ENCODE peak calls at places on chromosomes 2 and 18, in five cellular contexts. One of them, this sample, is unnamed.

GRCh38 chr2:19857806-19858205 is 44.0 kb downstream of the TTC32 start:
- DNase-seq in A549: no peak
- DNase-seq in transverse colon: no peak
- DNase-seq in spleen: no peak
- DNase-seq in cardiac muscle cell: no peak
- DNase-seq in this sample: no peak

GRCh38 chr2:82124629-82125028 is 1820.1 kb upstream of the LRRTM1 start:
- DNase-seq in A549: no peak
- DNase-seq in cardiac muscle cell: no peak
- DNase-seq in spleen: no peak
- DNase-seq in transverse colon: no peak
- DNase-seq in this sample: no peak

GRCh38 chr2:173217106-173217840 is 137.4 kb upstream of the CDCA7 start:
- DNase-seq in A549: no peak
- DNase-seq in spleen: no peak
- DNase-seq in transverse colon: no peak
- DNase-seq in cardiac muscle cell: no peak
- DNase-seq in this sample: no peak

GRCh38 chr2:28193552-28194383 is 198.9 kb upstream of the FOSL2 start:
- DNase-seq in transverse colon: no peak
- DNase-seq in A549: no peak
- DNase-seq in cardiac muscle cell: no peak
- DNase-seq in spleen: no peak
- DNase-seq in this sample: peak

GRCh38 chr2:129827251-129827894 is 152.1 kb upstream of the RAB6C start:
- DNase-seq in cardiac muscle cell: peak
- DNase-seq in transverse colon: peak
- DNase-seq in A549: no peak
- DNase-seq in spleen: no peak
- DNase-seq in this sample: no peak

GRCh38 chr2:238928520-238929241 is 80.8 kb downstream of the TWIST2 start:
- DNase-seq in A549: no peak
- DNase-seq in spleen: peak
- DNase-seq in cardiac muscle cell: no peak
- DNase-seq in transverse colon: no peak
- DNase-seq in this sample: no peak

GRCh38 chr2:141331127-141331526 is 799.7 kb downstream of the LRP1B start:
- DNase-seq in transverse colon: no peak
- DNase-seq in A549: peak
- DNase-seq in spleen: no peak
- DNase-seq in cardiac muscle cell: no peak
- DNase-seq in this sample: peak

GRCh38 chr18:48079885-48080284 is 149.4 kb upstream of the SMAD2 start:
- DNase-seq in spleen: peak
- DNase-seq in cardiac muscle cell: no peak
- DNase-seq in transverse colon: no peak
- DNase-seq in A549: no peak
- DNase-seq in this sample: no peak

GRCh38 chr18:30999186-30999585 is 43.4 kb downstream of the DSC3 start:
- DNase-seq in spleen: no peak
- DNase-seq in cardiac muscle cell: no peak
- DNase-seq in transverse colon: no peak
- DNase-seq in A549: no peak
- DNase-seq in this sample: no peak
- TF ChIP-seq CTCF in spleen: no peak
- TF ChIP-seq CTCF in cardiac muscle cell: no peak
- TF ChIP-seq CTCF in transverse colon: no peak
- TF ChIP-seq CTCF in A549: peak
- TF ChIP-seq CTCF in this sample: no peak

GRCh38 chr2:55733335-55733734 is 39.7 kb upstream of the PNPT1 start:
- DNase-seq in cardiac muscle cell: no peak
- DNase-seq in A549: no peak
- DNase-seq in transverse colon: no peak
- DNase-seq in spleen: no peak
- DNase-seq in this sample: no peak

GRCh38 chr2:55734726-55735125 is 41.1 kb upstream of the PNPT1 start:
- DNase-seq in A549: no peak
- DNase-seq in cardiac muscle cell: no peak
- DNase-seq in transverse colon: no peak
- DNase-seq in spleen: no peak
- DNase-seq in this sample: no peak

DNA sequence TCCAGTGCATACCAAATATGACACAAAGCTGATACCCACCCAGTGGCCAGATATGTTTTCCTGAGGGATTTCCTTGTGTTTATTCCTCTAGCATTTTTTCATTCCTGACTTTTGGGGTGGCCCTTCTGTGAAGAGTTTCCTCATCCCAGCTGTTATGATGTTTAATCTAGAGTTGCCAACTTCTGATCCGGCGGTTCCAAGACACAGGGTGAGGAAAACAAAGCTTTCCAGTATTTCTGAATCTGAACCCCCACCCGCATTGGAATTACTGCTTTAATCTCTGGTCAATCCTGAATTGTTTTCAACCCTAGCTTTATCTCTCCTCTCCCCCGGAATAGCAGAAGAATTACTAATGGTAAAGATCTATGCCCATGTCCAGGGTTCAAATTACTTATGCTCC is 39.2 kb upstream of the PNPT1 start:
- DNase-seq in cardiac muscle cell: no peak
- DNase-seq in A549: no peak
- DNase-seq in spleen: no peak
- DNase-seq in transverse colon: no peak
- DNase-seq in this sample: no peak
- H3K4me3 ChIP-seq in cardiac muscle cell: no peak
- H3K4me3 ChIP-seq in A549: no peak
- H3K4me3 ChIP-seq in spleen: no peak
- H3K4me3 ChIP-seq in transverse colon: no peak
- H3K4me3 ChIP-seq in this sample: no peak

GRCh38 chr2:86703704-86704370 is 16.3 kb upstream of the RMND5A start:
- DNase-seq in transverse colon: peak
- DNase-seq in A549: peak
- DNase-seq in cardiac muscle cell: no peak
- DNase-seq in spleen: no peak
- DNase-seq in this sample: peak
- TF ChIP-seq CTCF in transverse colon: peak
- TF ChIP-seq CTCF in A549: no peak
- TF ChIP-seq CTCF in cardiac muscle cell: no peak
- TF ChIP-seq CTCF in spleen: no peak
- TF ChIP-seq CTCF in this sample: no peak

GRCh38 chr2:218291934-218292699 is at the start of gene TMBIM1:
- DNase-seq in A549: peak
- DNase-seq in spleen: peak
- DNase-seq in transverse colon: peak
- DNase-seq in cardiac muscle cell: peak
- DNase-seq in this sample: peak
- H3K4me3 ChIP-seq in A549: peak
- H3K4me3 ChIP-seq in spleen: peak
- H3K4me3 ChIP-seq in transverse colon: peak
- H3K4me3 ChIP-seq in cardiac muscle cell: peak
- H3K4me3 ChIP-seq in this sample: peak

GRCh38 chr18:24023185-24023814 is 8.7 kb downstream of the TTC39C start:
- DNase-seq in cardiac muscle cell: no peak
- DNase-seq in A549: peak
- DNase-seq in spleen: no peak
- DNase-seq in transverse colon: no peak
- DNase-seq in this sample: no peak
- TF ChIP-seq CTCF in cardiac muscle cell: no peak
- TF ChIP-seq CTCF in A549: no peak
- TF ChIP-seq CTCF in spleen: no peak
- TF ChIP-seq CTCF in transverse colon: no peak
- TF ChIP-seq CTCF in this sample: no peak

DNA sequence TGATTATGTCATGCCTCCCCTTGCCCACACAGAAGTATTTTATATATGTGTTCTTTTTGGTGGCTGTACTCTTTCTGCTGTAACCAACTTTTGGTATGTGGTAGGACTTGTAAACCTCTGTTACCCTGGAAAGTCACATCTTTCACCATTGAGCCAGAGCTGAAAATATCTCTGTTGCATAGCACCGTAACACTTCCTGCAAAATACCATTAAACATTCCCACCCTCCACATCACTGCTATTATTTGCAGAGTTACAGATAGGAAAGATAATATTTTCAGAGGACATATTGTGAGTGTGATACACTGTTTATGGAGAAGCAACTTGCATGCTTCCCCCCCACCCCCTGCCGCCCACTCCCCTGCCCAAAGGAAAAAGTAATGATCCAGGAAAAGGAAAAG is 44.8 kb downstream of the CAB39 start:
- DNase-seq in cardiac muscle cell: no peak
- DNase-seq in A549: no peak
- DNase-seq in spleen: no peak
- DNase-seq in transverse colon: no peak
- DNase-seq in this sample: peak
- H3K4me3 ChIP-seq in cardiac muscle cell: no peak
- H3K4me3 ChIP-seq in A549: no peak
- H3K4me3 ChIP-seq in spleen: no peak
- H3K4me3 ChIP-seq in transverse colon: no peak
- H3K4me3 ChIP-seq in this sample: no peak

This sample was measured in AG10803.